ENCODE peak calls at places on chromosomes 2 and 18, in eight cellular contexts. O is choroid plexus epithelial cell; K is stimulated activated CD8-positive, alpha-beta memory T cell treated with anti-CD3 and anti-CD28 coated beads, Interleukin-15, amount 100 ng/mL, for 48 hours; J is 8988T; Z is NCI-H69; M is prostate gland; C is GM10248; F is anterior cingulate cortex. V is an unnamed sample.

GRCh38 chr2:37090019-37090477 is 5.7 kb downstream of the GPATCH11 start:
- DNase-seq in O (no peak), K (no peak), J (no peak), Z (no peak), M (no peak), C (peak), F (no peak), V (no peak)

GRCh38 chr2:171598713-171599319 is 76.5 kb downstream of the CYBRD1 start:
- DNase-seq in O (peak), K (peak), J (peak), Z (peak), M (peak), C (peak), F (no peak), V (peak)

GRCh38 chr18:37565985-37566478 is 434 bp upstream of the CELF4 start:
- DNase-seq in O (peak), K (no peak), J (peak), Z (peak), M (peak), C (no peak), F (peak), V (no peak)

GRCh38 chr2:74447230-74447999 is 5.7 kb upstream of the RTKN start:
- DNase-seq in O (no peak), K (no peak), J (no peak), Z (no peak), M (no peak), C (no peak), F (no peak), V (no peak)

GRCh38 chr18:35982404-35983114 is 10.1 kb downstream of the RMP24 start:
- DNase-seq in O (peak), K (no peak), J (no peak), Z (no peak), M (no peak), C (no peak), F (no peak), V (no peak)

GRCh38 chr18:24878289-24878688 is 417.9 kb downstream of the HRH4 start:
- DNase-seq in O (peak), K (no peak), J (no peak), Z (peak), M (peak), C (peak), F (no peak), V (no peak)

GRCh38 chr2:61705625-61706024 is 148.2 kb downstream of the FAM161A start:
- DNase-seq in O (no peak), K (no peak), J (no peak), Z (no peak), M (no peak), C (no peak), F (no peak), V (no peak)

GRCh38 chr2:15984367-15985255 is 44.3 kb downstream of the MYCN start:
- DNase-seq in O (no peak), K (no peak), J (no peak), Z (peak), M (no peak), C (no peak), F (peak), V (no peak)

GRCh38 chr2:36497570-36498163 is 100.3 kb downstream of the FEZ2 start:
- DNase-seq in O (peak), K (no peak), J (no peak), Z (no peak), M (no peak), C (no peak), F (no peak), V (no peak)

GRCh38 chr2:185215497-185215896 is 523.1 kb upstream of the FSIP2 start:
- DNase-seq in O (no peak), K (no peak), J (no peak), Z (no peak), M (no peak), C (no peak), F (no peak), V (no peak)

GRCh38 chr2:47201224-47201623 is 46.1 kb upstream of the STPG4 start:
- DNase-seq in O (peak), K (no peak), J (no peak), Z (no peak), M (no peak), C (no peak), F (no peak), V (no peak)

GRCh38 chr2:189210250-189211075 is 30.9 kb upstream of the COL5A2 start:
- DNase-seq in O (peak), K (peak), J (no peak), Z (no peak), M (no peak), C (no peak), F (no peak), V (no peak)

GRCh38 chr2:240143276-240143675 is 2.8 kb upstream of the OTOS start:
- DNase-seq in O (no peak), K (no peak), J (no peak), Z (no peak), M (no peak), C (no peak), F (no peak), V (no peak)

GRCh38 chr2:116733699-116734098 is 1080.8 kb upstream of the DDX18 start:
- DNase-seq in O (no peak), K (no peak), J (no peak), Z (peak), M (no peak), C (no peak), F (no peak), V (no peak)

GRCh38 chr18:79680100-79680879 is 687 bp downstream of the CTDP1 start:
- DNase-seq in O (peak), K (peak), J (no peak), Z (peak), M (peak), C (no peak), F (no peak), V (no peak)

GRCh38 chr2:85767803-85768665 is 14.2 kb downstream of the ATOH8 start:
- DNase-seq in O (no peak), K (no peak), J (no peak), Z (no peak), M (no peak), C (no peak), F (no peak), V (no peak)

GRCh38 chr2:192886636-192887035 is 691.9 kb upstream of the TMEFF2 start:
- DNase-seq in O (no peak), K (no peak), J (no peak), Z (peak), M (no peak), C (no peak), F (no peak), V (no peak)

GRCh38 chr2:218285604-218286003 is 6.7 kb downstream of the TMBIM1 start:
- DNase-seq in O (no peak), K (no peak), J (peak), Z (no peak), M (peak), C (no peak), F (no peak), V (no peak)

GRCh38 chr2:37181726-37182684 is 6.5 kb downstream of the SULT6B1 start:
- DNase-seq in O (no peak), K (no peak), J (no peak), Z (peak), M (no peak), C (no peak), F (no peak), V (no peak)

GRCh38 chr2:217105733-217106649 is 246.1 kb upstream of the TNP1 start:
- DNase-seq in O (peak), K (no peak), J (no peak), Z (no peak), M (no peak), C (no peak), F (no peak), V (peak)

GRCh38 chr2:76157531-76157930 is 446.8 kb upstream of the GCFC2 start:
- DNase-seq in O (no peak), K (no peak), J (no peak), Z (no peak), M (no peak), C (no peak), F (no peak), V (no peak)

GRCh38 chr18:46332956-46333355 is 228.8 kb downstream of the HAUS1 start:
- DNase-seq in O (no peak), K (no peak), J (no peak), Z (peak), M (no peak), C (no peak), F (no peak), V (no peak)

GRCh38 chr2:190466819-190467444 is 58.8 kb downstream of the MFSD6 start:
- DNase-seq in O (no peak), K (no peak), J (no peak), Z (peak), M (no peak), C (no peak), F (no peak), V (no peak)

GRCh38 chr2:182642328-182642727 is 73.7 kb upstream of the DNAJC10 start:
- DNase-seq in O (peak), K (no peak), J (no peak), Z (peak), M (no peak), C (peak), F (no peak), V (no peak)

GRCh38 chr2:150548527-150548926 is 61.1 kb upstream of the RND3 start:
- DNase-seq in O (peak), K (no peak), J (peak), Z (peak), M (no peak), C (no peak), F (no peak), V (no peak)

GRCh38 chr18:12391487-12392136 is 14.6 kb upstream of the AFG3L2 start:
- DNase-seq in O (peak), K (no peak), J (no peak), Z (peak), M (peak), C (peak), F (peak), V (no peak)

GRCh38 chr18:36309436-36310391 is 12.2 kb downstream of the FHOD3 start:
- DNase-seq in O (peak), K (no peak), J (peak), Z (no peak), M (no peak), C (no peak), F (no peak), V (no peak)

GRCh38 chr18:1846640-1847039 is 724.7 kb downstream of the METTL4 start:
- DNase-seq in O (peak), K (no peak), J (no peak), Z (no peak), M (no peak), C (no peak), F (no peak), V (no peak)

GRCh38 chr18:69397096-69397495 is 3.6 kb upstream of the DOK6 start:
- DNase-seq in O (no peak), K (no peak), J (no peak), Z (no peak), M (no peak), C (no peak), F (no peak), V (no peak)

GRCh38 chr2:25851740-25852503 is 26.4 kb downstream of the ASXL2 start:
- DNase-seq in O (peak), K (no peak), J (no peak), Z (peak), M (no peak), C (peak), F (no peak), V (no peak)

GRCh38 chr2:151973013-151973900 is 125.6 kb downstream of the CACNB4 start:
- DNase-seq in O (no peak), K (no peak), J (no peak), Z (no peak), M (no peak), C (no peak), F (no peak), V (no peak)

GRCh38 chr18:903703-904102 is 968 bp upstream of the ADCYAP1 start:
- DNase-seq in O (peak), K (peak), J (peak), Z (peak), M (no peak), C (no peak), F (no peak), V (no peak)

GRCh38 chr2:18077724-18078123 is 199.3 kb downstream of the KCNS3 start:
- DNase-seq in O (peak), K (no peak), J (no peak), Z (no peak), M (no peak), C (no peak), F (no peak), V (peak)

GRCh38 chr2:133553251-133553650 is 15.0 kb downstream of the NCKAP5 start:
- DNase-seq in O (no peak), K (no peak), J (no peak), Z (no peak), M (no peak), C (no peak), F (no peak), V (no peak)

GRCh38 chr18:42883177-42883576 is 232.3 kb downstream of the RIT2 start:
- DNase-seq in O (no peak), K (no peak), J (no peak), Z (peak), M (no peak), C (no peak), F (no peak), V (no peak)

GRCh38 chr2:23312996-23313606 is 71.9 kb upstream of the KLHL29 start:
- DNase-seq in O (peak), K (no peak), J (peak), Z (peak), M (no peak), C (peak), F (no peak), V (peak)

GRCh38 chr2:68800517-68800916 is 65.9 kb downstream of the ARHGAP25 start:
- DNase-seq in O (no peak), K (no peak), J (no peak), Z (no peak), M (no peak), C (no peak), F (no peak), V (no peak)

GRCh38 chr2:189517847-189518535 is 62.6 kb downstream of the SLC40A1 start:
- DNase-seq in O (peak), K (no peak), J (no peak), Z (no peak), M (no peak), C (no peak), F (no peak), V (no peak)

GRCh38 chr2:182581196-182581935 is 134.7 kb upstream of the DNAJC10 start:
- DNase-seq in O (peak), K (no peak), J (no peak), Z (no peak), M (no peak), C (no peak), F (no peak), V (no peak)